ENCODE peak calls at places on chromosomes 2 and 18, in eight cellular contexts. Y, X, E, R, H, S, P and U are unnamed samples.

GRCh38 chr2:8004250-8004681 is 677.6 kb upstream of the ID2 start:
- DNase-seq in S (peak; percentile 88), R (no peak), H (no peak), E (no peak), X (no peak), P (no peak), Y (no peak), U (no peak)

GRCh38 chr2:224816816-224817215 is 100.7 kb upstream of the CCDC195 start:
- DNase-seq in Y (no peak), S (peak; percentile 33), P (no peak), R (no peak), E (no peak), X (no peak), H (no peak), U (no peak)

GRCh38 chr2:88729061-88729745 is 37.7 kb downstream of the RPIA start:
- DNase-seq in H (no peak), S (no peak), Y (no peak), E (no peak), R (no peak), P (no peak), X (no peak), U (no peak)

GRCh38 chr2:98608962-98609604 is 694 bp downstream of the UNC50 start:
- DNase-seq in X (no peak), S (peak; percentile 63), P (no peak), R (peak; percentile 69), H (no peak), Y (peak; percentile 53), E (peak; percentile 12), U (no peak)

GRCh38 chr2:205545971-205546370 is 136.3 kb upstream of the NRP2 start:
- DNase-seq in S (no peak), H (no peak), P (no peak), E (peak; percentile 26), R (no peak), X (no peak), Y (peak; percentile 60), U (no peak)

GRCh38 chr2:28997237-28997846 is 16.2 kb downstream of the TOGARAM2 start:
- DNase-seq in P (no peak), S (no peak), Y (no peak), H (no peak), X (peak; percentile 18), E (no peak), R (peak; percentile 83), U (peak; percentile 48)

GRCh38 chr2:56448999-56449431 is 265.2 kb downstream of the CCDC85A start:
- DNase-seq in E (no peak), Y (peak; percentile 21), S (peak; percentile 88), X (no peak), P (no peak), H (peak; percentile 93), R (peak; percentile 87), U (no peak)

GRCh38 chr2:109295781-109296117 is 166.7 kb downstream of the SH3RF3 start:
- DNase-seq in Y (no peak), X (no peak), H (no peak), R (no peak), S (no peak), E (peak; percentile 81), P (no peak), U (no peak)

GRCh38 chr18:43793910-43794309 is 516.6 kb upstream of the SYT4 start:
- DNase-seq in H (no peak), X (no peak), P (no peak), E (no peak), S (no peak), R (no peak), Y (no peak), U (no peak)

GRCh38 chr2:29347774-29348465 is 232.7 kb downstream of the CLIP4 start:
- DNase-seq in H (no peak), P (no peak), S (no peak), X (no peak), E (no peak), Y (no peak), R (no peak), U (no peak)

GRCh38 chr18:27860701-27861107 is 316.2 kb downstream of the CDH2 start:
- DNase-seq in S (no peak), Y (no peak), E (peak; percentile 85), P (peak; percentile 19), X (peak; percentile 33), R (no peak), H (no peak), U (no peak)

GRCh38 chr18:34352385-34353163 is 127.9 kb upstream of the NOL4 start:
- DNase-seq in E (no peak), X (no peak), P (no peak), R (no peak), Y (peak; percentile 10), H (peak; percentile 16), S (peak; percentile 16), U (no peak)

GRCh38 chr2:133641497-133641896 is 73.2 kb upstream of the NCKAP5 start:
- DNase-seq in E (no peak), H (no peak), X (no peak), R (no peak), S (peak; percentile 61), P (no peak), Y (peak; percentile 16), U (no peak)

GRCh38 chr18:52652451-52652850 is 312.5 kb downstream of the DCC start:
- DNase-seq in R (no peak), S (peak; percentile 13), Y (no peak), P (no peak), E (no peak), H (no peak), X (no peak), U (no peak)

GRCh38 chr2:119311371-119311770 is 55.3 kb downstream of the C2orf76 start:
- DNase-seq in H (no peak), S (no peak), P (no peak), Y (peak; percentile 32), R (no peak), X (no peak), E (peak; percentile 60), U (no peak)

GRCh38 chr2:127226520-127227263 is 6.6 kb upstream of the CYP27C1 start:
- DNase-seq in H (peak; percentile 61), X (peak; percentile 51), E (no peak), Y (no peak), S (peak; percentile 82), R (no peak), P (no peak), U (no peak)

GRCh38 chr18:44627245-44627644 is 53.4 kb upstream of the SETBP1 start:
- DNase-seq in R (no peak), P (no peak), S (no peak), Y (no peak), H (no peak), X (no peak), E (no peak), U (no peak)

GRCh38 chr2:181438298-181438697 is 18.9 kb upstream of the ITGA4 start:
- DNase-seq in S (no peak), P (no peak), E (peak; percentile 72), H (no peak), R (no peak), X (no peak), Y (no peak), U (no peak)

DNA sequence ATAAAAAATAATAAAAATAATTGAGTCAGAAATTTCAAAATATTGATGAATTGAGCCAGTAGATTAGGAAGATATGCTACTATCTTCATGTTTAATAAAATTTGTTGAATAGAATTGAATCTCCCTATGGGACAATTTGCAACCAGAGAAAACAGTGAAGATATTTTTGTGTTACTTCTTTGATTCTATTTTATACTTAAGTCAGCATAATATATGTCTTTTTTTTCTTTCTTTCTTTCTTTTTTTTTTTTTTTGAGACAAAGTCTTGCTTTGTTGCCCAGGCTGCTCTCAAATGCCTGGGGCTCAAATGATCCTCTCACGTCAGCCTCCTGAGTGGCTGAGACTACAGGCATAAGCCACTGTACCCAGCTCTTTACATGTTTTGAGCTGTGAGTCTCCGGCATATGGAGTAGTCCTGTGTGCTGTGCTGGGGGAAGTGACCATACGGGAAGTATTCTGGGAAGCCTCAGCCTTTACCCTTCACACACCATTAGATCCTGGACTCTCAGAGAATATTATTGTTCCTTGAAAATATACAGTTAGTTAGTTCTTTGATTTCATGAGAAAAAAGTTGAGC is 13.8 kb upstream of the IAH1 start:
- DNase-seq in P (no peak), R (no peak), H (no peak), X (no peak), S (no peak), Y (no peak), E (no peak), U (no peak)
- H3K36me3 ChIP-seq in P (peaks cover 61% of the 10 kb centered on the region), R (peaks cover 2% of the 10 kb centered on the region), H (no peaks in the 10 kb centered on the region), X (peaks cover 44% of the 10 kb centered on the region), S (no peaks in the 10 kb centered on the region), Y (peaks cover 12% of the 10 kb centered on the region), E (no peaks in the 10 kb centered on the region), U (no peaks in the 10 kb centered on the region)

GRCh38 chr2:3498783-3499394 is 20.4 kb downstream of the ADI1 start:
- DNase-seq in H (no peak), R (no peak), S (no peak), E (no peak), X (no peak), Y (no peak), P (no peak), U (no peak)
- H3K36me3 ChIP-seq in H (peaks cover 8% of the 10 kb centered on the region), R (peaks cover 31% of the 10 kb centered on the region), S (peaks cover 3% of the 10 kb centered on the region), E (no peaks in the 10 kb centered on the region), X (no peaks in the 10 kb centered on the region), Y (no peaks in the 10 kb centered on the region), P (peaks cover 81% of the 10 kb centered on the region), U (no peaks in the 10 kb centered on the region)

DNA sequence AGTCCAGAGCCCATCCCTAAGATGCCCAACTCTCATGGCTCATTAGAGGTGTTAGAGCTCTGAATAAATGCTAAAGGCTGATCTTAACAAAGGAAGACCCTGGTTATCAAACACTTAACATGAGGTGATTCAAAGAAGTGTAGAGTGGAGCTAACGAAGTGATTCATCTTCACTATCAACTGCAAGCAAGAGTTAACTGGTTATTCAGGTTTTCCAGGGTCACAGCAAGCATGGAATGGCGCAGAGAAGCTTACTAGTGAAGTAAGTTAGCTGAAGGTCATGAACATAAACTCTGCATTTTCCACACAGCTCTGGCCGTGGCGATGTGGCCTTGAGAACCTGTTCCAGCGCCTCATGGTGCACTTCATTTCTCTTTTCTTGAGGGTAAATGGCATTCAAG is 17.0 kb downstream of the RND3 start:
- DNase-seq in R (no peak), S (peak; percentile 44), P (no peak), H (no peak), E (no peak), Y (no peak), X (no peak), U (no peak)
- H3K36me3 ChIP-seq in R (peaks cover 2% of the 10 kb centered on the region), S (peaks cover 12% of the 10 kb centered on the region), P (peaks cover 48% of the 10 kb centered on the region), H (no peaks in the 10 kb centered on the region), E (peaks cover 11% of the 10 kb centered on the region), Y (no peaks in the 10 kb centered on the region), X (peaks cover 4% of the 10 kb centered on the region), U (peaks cover 32% of the 10 kb centered on the region)

GRCh38 chr2:218277921-218278320 is 7.6 kb downstream of the PNKD start:
- DNase-seq in R (no peak), E (no peak), X (no peak), Y (no peak), S (no peak), P (no peak), H (peak; percentile 70), U (no peak)

GRCh38 chr2:218281449-218281848 is 10.9 kb downstream of the TMBIM1 start:
- DNase-seq in X (no peak), E (no peak), Y (no peak), S (no peak), P (no peak), R (no peak), H (peak; percentile 86), U (peak; percentile 54)

GRCh38 chr2:218276986-218277755 is 6.9 kb downstream of the PNKD start:
- DNase-seq in X (no peak), H (no peak), S (no peak), Y (no peak), P (no peak), E (no peak), R (no peak), U (no peak)

GRCh38 chr2:218280260-218280870 is 10.0 kb downstream of the PNKD start:
- DNase-seq in H (no peak), P (no peak), X (no peak), E (no peak), S (no peak), Y (no peak), R (no peak), U (no peak)

GRCh38 chr2:218278531-218279360 is 8.4 kb downstream of the PNKD start:
- DNase-seq in S (no peak), E (no peak), Y (no peak), R (no peak), H (no peak), X (no peak), P (no peak), U (no peak)
- H3K36me3 ChIP-seq in S (no peaks in the 10 kb centered on the region), E (peaks cover 4% of the 10 kb centered on the region), Y (no peaks in the 10 kb centered on the region), R (peaks cover 63% of the 10 kb centered on the region), H (peaks cover 60% of the 10 kb centered on the region), X (peaks cover 63% of the 10 kb centered on the region), P (peaks cover 89% of the 10 kb centered on the region), U (peaks cover 13% of the 10 kb centered on the region)